ENCODE peak calls at places on chromosomes 3 and 15, in five cellular contexts. J is epithelial cell of esophagus, X is ascending aorta, O is fibroblast of the aortic adventitia, F is testis. Y is an unnamed sample.

GRCh38 chr15:90994417-90995311 is at the start of gene PRC1:
- DNase-seq in X (peak), J (peak), F (peak), O (peak), Y (peak)

GRCh38 chr3:192884831-192885356 is 32.8 kb downstream of the MB21D2 start:
- DNase-seq in J (no peak), O (peak), F (no peak), X (no peak), Y (no peak)

GRCh38 chr3:55522077-55522476 is 35.0 kb upstream of the WNT5A start:
- DNase-seq in O (no peak), F (no peak), J (no peak), X (no peak), Y (peak)

GRCh38 chr15:58378241-58379085 is 53.3 kb upstream of the LIPC start:
- DNase-seq in X (no peak), J (peak), O (peak), F (no peak), Y (no peak)

GRCh38 chr15:34659056-34659455 is 75.6 kb upstream of the GOLGA8B start:
- DNase-seq in X (no peak), J (no peak), F (no peak), O (no peak), Y (no peak)

GRCh38 chr15:77370580-77370979 is 49.3 kb downstream of the PEAK1 start:
- DNase-seq in X (no peak), F (no peak), J (no peak), O (peak), Y (no peak)

GRCh38 chr15:67836477-67836876 is 3.4 kb downstream of the RNU6-1 start:
- DNase-seq in J (peak), X (no peak), O (peak), F (peak), Y (peak)

GRCh38 chr3:53753518-53754183 is 92.6 kb downstream of the CHDH start:
- DNase-seq in F (no peak), X (no peak), O (no peak), J (no peak), Y (peak)

GRCh38 chr3:121705541-121705940 is 44.0 kb downstream of the GOLGB1 start:
- DNase-seq in J (no peak), F (no peak), O (no peak), X (no peak), Y (no peak)

GRCh38 chr3:157136647-157137387 is 23.1 kb downstream of the CCNL1 start:
- DNase-seq in X (no peak), J (peak), O (peak), F (no peak), Y (no peak)

GRCh38 chr3:79247367-79248103 is 520.3 kb downstream of the ROBO1 start:
- DNase-seq in F (peak), J (no peak), O (peak), X (no peak), Y (no peak)

GRCh38 chr3:9944271-9944670 is 7.9 kb downstream of the PRRT3 start:
- DNase-seq in X (no peak), F (no peak), O (no peak), J (no peak), Y (no peak)

GRCh38 chr3:47010050-47010712 is 30.7 kb downstream of the NBEAL2 start:
- DNase-seq in X (no peak), F (no peak), J (no peak), O (no peak), Y (no peak)
- H3K4me3 ChIP-seq in X (peak), F (peak), J (peak), O (peak), Y (no peak)

GRCh38 chr15:74123685-74124084 is 6.7 kb upstream of the ISLR2 start:
- DNase-seq in J (no peak), F (no peak), X (no peak), O (no peak), Y (no peak)
- H3K4me3 ChIP-seq in J (no peak), F (no peak), X (no peak), O (no peak), Y (peak)

DNA sequence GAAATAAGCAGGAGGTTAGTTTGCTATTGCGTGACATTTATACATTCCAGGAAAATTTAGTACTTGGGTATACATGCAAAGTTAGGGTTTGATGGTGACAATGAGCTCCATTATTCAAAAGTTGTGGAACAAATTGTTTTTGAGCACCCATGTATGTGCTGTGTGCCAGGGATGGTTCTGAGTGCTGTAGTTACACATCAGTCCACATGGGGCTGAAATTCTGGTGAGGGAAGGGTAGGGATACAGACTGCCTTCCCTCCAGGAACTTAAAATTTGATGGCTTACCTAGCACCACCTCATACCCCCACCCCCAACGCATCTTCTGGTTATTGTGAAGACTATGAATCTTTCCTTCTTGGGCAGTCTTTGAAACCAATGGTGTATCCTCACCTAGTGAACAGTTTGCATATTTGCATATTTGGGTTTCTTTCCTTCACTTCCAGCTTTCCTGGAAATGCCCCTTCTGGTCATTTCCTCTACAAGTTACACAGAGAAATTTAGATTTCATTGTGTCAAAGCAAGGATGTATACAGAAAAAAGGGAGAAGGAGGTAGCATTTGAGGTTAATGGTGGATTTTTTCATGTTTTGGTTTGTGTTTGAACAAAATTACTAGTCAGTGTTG is 222.0 kb upstream of the IL12A start:
- DNase-seq in O (peak), F (no peak), X (peak), J (peak), Y (no peak)
- H3K4me3 ChIP-seq in O (peak), F (no peak), X (peak), J (no peak), Y (no peak)

GRCh38 chr15:40595773-40596172 is 1.7 kb downstream of the KNL1 start:
- DNase-seq in O (no peak), J (no peak), F (no peak), X (no peak), Y (no peak)
- H3K4me3 ChIP-seq in O (peak), J (no peak), F (no peak), X (no peak), Y (peak)

GRCh38 chr3:12841970-12842328 is 584 bp upstream of the RPL32 start:
- DNase-seq in J (no peak), O (no peak), F (no peak), X (no peak), Y (no peak)
- H3K4me3 ChIP-seq in J (no peak), O (no peak), F (peak), X (peak), Y (peak)

GRCh38 chr3:110647586-110647985 is 424.0 kb upstream of the NECTIN3 start:
- DNase-seq in F (no peak), J (no peak), X (no peak), O (no peak), Y (no peak)

GRCh38 chr3:110646496-110646895 is 425.1 kb upstream of the NECTIN3 start:
- DNase-seq in O (no peak), X (no peak), F (no peak), J (no peak), Y (no peak)

GRCh38 chr3:110656394-110656793 is 415.2 kb upstream of the NECTIN3 start:
- DNase-seq in J (no peak), F (no peak), X (no peak), O (no peak), Y (no peak)

GRCh38 chr3:110654820-110655522 is 416.6 kb upstream of the NECTIN3 start:
- DNase-seq in X (no peak), J (no peak), F (no peak), O (no peak), Y (no peak)

DNA sequence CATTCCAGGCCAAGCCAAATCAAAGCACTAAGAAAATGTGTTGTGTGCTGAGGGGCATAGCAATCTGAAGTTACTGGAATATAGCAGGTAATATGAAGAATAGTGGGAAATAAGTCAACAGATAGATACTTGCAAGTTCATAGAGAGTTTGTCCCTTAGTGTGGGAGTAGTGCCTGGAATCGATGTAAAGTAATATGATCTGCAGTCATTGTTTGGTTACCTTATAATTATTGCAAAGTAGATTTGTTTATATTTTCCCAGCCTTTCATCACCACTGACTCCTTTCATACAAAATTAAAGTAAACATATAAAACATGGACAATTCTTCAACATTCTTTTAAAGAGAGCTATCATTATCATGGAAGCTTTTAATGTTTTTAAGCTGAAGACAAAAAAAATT is 420.9 kb upstream of the NECTIN3 start:
- DNase-seq in J (no peak), F (no peak), X (no peak), O (no peak), Y (no peak)
- H3K4me3 ChIP-seq in J (no peak), F (no peak), X (no peak), O (no peak), Y (no peak)